ENCODE peak calls at places on chromosomes 11 and 22, in four cellular contexts. M is neural progenitor cell, A is sigmoid colon, Y is upper lobe of right lung. Q is an unnamed sample. For H3K4me1, the result is how much of the 10 kb centered on the place peaks cover.

GRCh38 chr11:79265756-79266322 is 175.0 kb downstream of the TENM4 start:
- DNase-seq in A (no peak), M (no peak), Y (no peak), Q (no peak)

GRCh38 chr11:113087716-113088115 is 126.5 kb downstream of the NCAM1 start:
- DNase-seq in M (no peak), Y (no peak), A (no peak), Q (no peak)

GRCh38 chr11:63849691-63850090 is 10.8 kb downstream of the MARK2 start:
- DNase-seq in Y (no peak), M (no peak), A (no peak), Q (no peak)

GRCh38 chr22:27107005-27107404 is 449.6 kb downstream of the MIAT start:
- DNase-seq in Y (no peak), M (no peak), A (no peak), Q (no peak)

GRCh38 chr11:128331317-128331716 is 256.0 kb downstream of the ETS1 start:
- DNase-seq in A (no peak), Y (no peak), M (no peak), Q (no peak)

GRCh38 chr22:16774911-16775529 is 50.2 kb downstream of the XKR3 start:
- DNase-seq in Y (no peak), A (no peak), M (no peak), Q (no peak)

GRCh38 chr22:23182289-23183106 is 2.2 kb downstream of the BCR start:
- DNase-seq in M (peak), A (no peak), Y (no peak), Q (no peak)

GRCh38 chr11:92667446-92668165 is 301.8 kb upstream of the MTNR1B start:
- DNase-seq in A (no peak), Y (no peak), M (peak), Q (no peak)

GRCh38 chr11:63851354-63851753 is 12.4 kb downstream of the MARK2 start:
- DNase-seq in M (no peak), A (no peak), Y (no peak), Q (no peak)

GRCh38 chr11:12546660-12547059 is 127.6 kb upstream of the TEAD1 start:
- DNase-seq in A (no peak), Y (no peak), M (no peak), Q (no peak)

GRCh38 chr11:2311456-2312201 is 9.8 kb downstream of the TSPAN32 start:
- DNase-seq in Y (peak), A (no peak), M (no peak), Q (no peak)
- H3K4me1 ChIP-seq in Y (under half), A (half or more), M (under half), Q (under half)

DNA sequence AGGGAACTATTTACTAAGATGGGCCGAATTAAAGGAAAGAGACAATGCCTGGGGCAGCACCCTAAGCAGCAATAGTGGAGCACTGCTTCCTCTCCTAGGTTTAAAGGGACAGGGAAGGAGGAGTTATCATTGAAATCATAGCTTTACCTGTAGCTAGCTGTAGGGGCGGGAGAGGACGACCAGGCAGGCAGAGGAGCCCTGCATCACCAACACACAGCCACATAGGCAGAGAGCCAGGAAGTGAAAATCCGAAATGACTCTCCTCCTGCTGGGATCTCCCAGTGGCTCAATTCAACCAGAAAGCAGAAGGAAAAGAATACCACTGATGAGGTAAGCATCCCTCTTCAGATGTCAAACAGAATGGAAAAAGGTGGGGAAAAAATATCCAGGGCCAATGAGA is 20.4 kb downstream of the MRGPRX4 start:
- DNase-seq in Y (no peak), M (peak), A (no peak), Q (no peak)
- H3K4me1 ChIP-seq in Y (under half), M (under half), A (under half), Q (under half)

GRCh38 chr11:67577951-67578350 is 5.7 kb upstream of the GSTP1 start:
- DNase-seq in M (no peak), Y (no peak), A (no peak), Q (no peak)
- H3K4me1 ChIP-seq in M (under half), Y (under half), A (under half), Q (under half)

GRCh38 chr22:20239951-20240773 is 28.0 kb downstream of the RTN4R start:
- DNase-seq in M (peak), A (no peak), Y (no peak), Q (peak)

GRCh38 chr22:20239063-20239950 is 28.8 kb downstream of the RTN4R start:
- DNase-seq in Y (no peak), M (no peak), A (no peak), Q (peak)

GRCh38 chr22:20242393-20243175 is 25.5 kb downstream of the RTN4R start:
- DNase-seq in Y (no peak), M (no peak), A (no peak), Q (no peak)

GRCh38 chr22:20241579-20242392 is 26.3 kb downstream of the RTN4R start:
- DNase-seq in Y (no peak), M (no peak), A (no peak), Q (no peak)

GRCh38 chr22:20240900-20241299 is 27.2 kb downstream of the RTN4R start:
- DNase-seq in Y (no peak), A (no peak), M (no peak), Q (no peak)
- H3K4me1 ChIP-seq in Y (under half), A (under half), M (under half), Q (half or more)

DNA sequence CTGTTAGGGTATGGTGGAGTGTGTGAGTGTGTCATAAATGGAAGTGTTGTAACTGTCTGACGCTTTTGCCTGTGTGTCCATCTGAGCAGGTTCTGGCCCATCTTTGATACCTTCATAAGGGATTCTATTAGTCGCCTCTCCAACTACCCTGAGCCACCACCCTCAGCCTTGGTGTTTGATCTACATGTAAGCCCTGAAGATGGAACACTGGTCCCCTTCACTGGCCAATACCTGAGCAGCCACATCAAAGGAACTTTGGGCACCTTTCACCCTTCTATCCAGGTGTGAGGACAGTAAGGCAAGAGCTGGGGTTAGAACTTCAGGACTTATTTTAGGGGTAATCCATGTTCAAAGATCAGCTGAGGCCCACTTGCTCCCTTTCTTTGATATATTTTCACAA is 51.0 kb downstream of the DNHD1 start:
- DNase-seq in A (no peak), Y (no peak), M (no peak), Q (no peak)
- H3K4me1 ChIP-seq in A (under half), Y (under half), M (under half), Q (under half)

DNA sequence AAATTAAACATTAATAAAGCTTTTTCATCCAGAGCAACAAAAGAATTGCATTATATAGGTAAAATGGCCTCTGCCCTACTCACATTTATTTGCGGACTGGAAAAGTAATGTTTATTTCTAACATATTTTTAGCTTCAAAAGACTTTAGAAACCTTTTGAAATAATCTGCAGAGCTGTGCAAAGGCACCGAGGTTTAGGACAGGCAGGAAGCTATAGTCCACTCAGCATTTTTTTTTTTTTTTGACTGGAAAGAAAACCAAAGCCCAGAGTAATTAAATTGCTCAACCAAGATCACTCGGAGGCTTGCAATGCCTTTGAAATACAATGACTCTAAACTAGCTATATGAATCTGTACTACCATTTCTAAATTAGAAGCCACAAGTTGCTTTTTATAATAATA is 19.1 kb downstream of the BARX2 start:
- DNase-seq in A (no peak), Y (no peak), M (no peak), Q (no peak)
- H3K4me1 ChIP-seq in A (under half), Y (under half), M (under half), Q (under half)